ENCODE peak calls at places on chromosomes 13 and 19, in six cellular contexts. B is PC-3, U is mesendoderm, E is PC-9, S is fibroblast of lung, M is GM23248. Y is an unnamed sample. For H3K79me2, the result is how much of the 10 kb centered on the place peaks cover.

GRCh38 chr13:49410006-49410405 is 33.9 kb downstream of the CAB39L start:
- DNase-seq in U (no peak), M (no peak), B (no peak), E (no peak), S (peak), Y (no peak)

GRCh38 chr19:18233224-18233825 is 7.1 kb upstream of the PDE4C start:
- DNase-seq in S (peak), M (peak), E (peak), B (peak), U (no peak), Y (peak)

GRCh38 chr19:4909897-4910593 is 744 bp downstream of the UHRF1 start:
- DNase-seq in U (peak), S (peak), E (peak), B (peak), M (peak), Y (peak)

GRCh38 chr19:19615086-19615485 is 3.4 kb downstream of the PBX4 start:
- DNase-seq in M (peak), E (peak), U (no peak), S (no peak), B (peak), Y (peak)

GRCh38 chr19:50501568-50502475 is 9.2 kb downstream of the JOSD2 start:
- DNase-seq in B (no peak), E (no peak), M (no peak), U (no peak), S (no peak), Y (no peak)

GRCh38 chr13:91058066-91058465 is 289.4 kb upstream of the MIR17HG start:
- DNase-seq in B (peak), U (peak), E (no peak), M (no peak), S (peak), Y (no peak)

GRCh38 chr13:90519157-90519556 is 828.3 kb upstream of the MIR17HG start:
- DNase-seq in U (no peak), E (no peak), S (no peak), M (no peak), B (no peak), Y (no peak)

GRCh38 chr13:95176611-95177259 is 124.5 kb downstream of the ABCC4 start:
- DNase-seq in U (no peak), E (no peak), B (no peak), M (no peak), S (no peak), Y (no peak)

GRCh38 chr19:50478901-50479715 is 2.5 kb upstream of the GARIN5A start:
- DNase-seq in U (peak), B (peak), M (peak), E (no peak), S (peak), Y (peak)

GRCh38 chr13:32838985-32839384 is 177.2 kb upstream of the KL start:
- DNase-seq in U (no peak), S (peak), M (no peak), B (peak), E (peak), Y (no peak)

GRCh38 chr19:13212759-13213330 is 62.6 kb downstream of the IER2 start:
- DNase-seq in U (peak), M (peak), B (peak), S (peak), E (peak), Y (peak)

GRCh38 chr19:4913996-4914735 is 4.9 kb downstream of the UHRF1 start:
- DNase-seq in U (peak), B (peak), E (peak), M (peak), S (peak), Y (peak)

GRCh38 chr13:43269037-43269476 is 245.7 kb downstream of the DNAJC15 start:
- DNase-seq in S (peak), B (peak), M (peak), E (peak), U (no peak), Y (peak)

GRCh38 chr13:43516401-43516826 is 270.4 kb downstream of the ENOX1 start:
- DNase-seq in U (no peak), M (peak), S (peak), E (no peak), B (no peak), Y (no peak)

GRCh38 chr19:50962245-50962644 is 7.1 kb downstream of the KLK6 start:
- DNase-seq in B (no peak), S (no peak), E (no peak), M (no peak), U (no peak), Y (no peak)

GRCh38 chr13:103289661-103290060 is 223.4 kb upstream of the SLC10A2 start:
- DNase-seq in B (no peak), M (no peak), E (no peak), S (peak), U (no peak), Y (no peak)

GRCh38 chr19:5927439-5927821 is 13.4 kb downstream of the CAPS start:
- DNase-seq in E (no peak), U (no peak), M (peak), S (no peak), B (no peak), Y (peak)

GRCh38 chr13:111176421-111176820 is 61.3 kb downstream of the ARHGEF7 start:
- DNase-seq in S (no peak), M (no peak), E (peak), B (no peak), U (no peak), Y (no peak)

GRCh38 chr13:113126265-113127150 is 3.9 kb downstream of the F10 start:
- DNase-seq in S (no peak), E (no peak), B (no peak), U (no peak), M (no peak), Y (peak)

GRCh38 chr13:104608280-104608679 is 1542.1 kb upstream of the SLC10A2 start:
- DNase-seq in B (no peak), U (peak), E (no peak), M (no peak), S (no peak), Y (no peak)

GRCh38 chr19:498591-498950 is 2.3 kb downstream of the MADCAM1 start:
- DNase-seq in U (no peak), E (no peak), M (no peak), S (no peak), B (no peak), Y (no peak)

GRCh38 chr13:45702088-45702487 is at the start of gene CBY2:
- DNase-seq in M (no peak), U (no peak), S (no peak), B (no peak), E (no peak), Y (no peak)

GRCh38 chr13:28059214-28059613 is 41.2 kb downstream of the FLT3 start:
- DNase-seq in S (peak), E (no peak), U (peak), M (peak), B (peak), Y (no peak)

GRCh38 chr19:6041991-6042421 is 64.1 kb upstream of the RANBP3 start:
- DNase-seq in U (no peak), S (no peak), E (no peak), B (no peak), M (no peak), Y (no peak)

GRCh38 chr19:42628411-42629135 is 33.8 kb upstream of the CEACAM8 start:
- DNase-seq in M (peak), U (no peak), E (no peak), B (peak), S (no peak), Y (no peak)

GRCh38 chr13:27728271-27728670 is 64.0 kb upstream of the GSX1 start:
- DNase-seq in E (no peak), M (no peak), B (peak), S (no peak), U (peak), Y (no peak)

GRCh38 chr19:771332-771785 is 20.4 kb downstream of the MISP start:
- DNase-seq in B (peak), U (peak), E (no peak), M (peak), S (peak), Y (peak)

GRCh38 chr13:26557393-26558073 is at the start of gene WASF3:
- DNase-seq in E (peak), B (peak), S (peak), U (peak), M (peak), Y (peak)

GRCh38 chr19:33606556-33606955 is 15.2 kb upstream of the CHST8 start:
- DNase-seq in M (no peak), S (no peak), U (no peak), E (no peak), B (no peak), Y (no peak)

GRCh38 chr13:67119481-67119883 is 110.7 kb downstream of the PCDH9 start:
- DNase-seq in S (peak), B (peak), M (peak), U (no peak), E (peak), Y (peak)

GRCh38 chr19:6551607-6552450 is 21.0 kb downstream of the TNFSF9 start:
- DNase-seq in B (no peak), U (peak), E (no peak), S (no peak), M (peak), Y (peak)

GRCh38 chr19:42466521-42467436 is 24.0 kb upstream of the CXCL17 start:
- DNase-seq in B (no peak), E (no peak), M (peak), U (no peak), S (no peak), Y (peak)

DNA sequence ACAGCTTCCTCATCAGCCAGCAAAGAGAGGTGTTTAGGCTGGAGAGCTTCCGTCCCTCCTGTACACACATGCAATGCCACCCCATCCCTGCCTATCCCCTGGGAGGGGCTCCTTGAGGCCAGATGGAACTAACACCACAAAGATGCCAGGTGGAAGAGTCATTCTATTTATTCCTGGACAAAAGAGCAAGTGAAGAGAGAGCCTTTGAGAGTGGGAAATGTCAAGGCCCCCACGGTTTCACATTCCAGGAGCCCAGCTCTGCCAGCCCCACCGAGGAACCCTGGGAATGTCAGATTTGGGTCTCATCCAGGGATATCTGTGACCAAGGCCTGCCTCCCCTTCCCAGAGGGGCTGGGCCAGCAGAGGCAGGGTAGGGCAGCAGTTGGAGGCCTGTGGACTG is 30.8 kb upstream of the IGFL1 start:
- DNase-seq in U (no peak), B (no peak), S (no peak), E (peak), M (no peak), Y (no peak)
- H3K4me2 ChIP-seq in U (no peak), B (no peak), S (no peak), E (peak), M (no peak), Y (no peak)

GRCh38 chr13:24500977-24501376 is 11.6 kb downstream of the PARP4 start:
- DNase-seq in S (peak), U (no peak), E (no peak), M (peak), B (peak), Y (peak)
- H3K79me2 ChIP-seq in S (under half), U (under half), E (half or more), M (under half), B (under half), Y (under half)

GRCh38 chr19:17128820-17129219 is 53.2 kb downstream of the MYO9B start:
- DNase-seq in E (no peak), M (no peak), U (no peak), B (no peak), S (no peak), Y (no peak)

GRCh38 chr19:17128403-17128802 is 52.8 kb downstream of the MYO9B start:
- DNase-seq in S (no peak), U (no peak), M (no peak), E (no peak), B (no peak), Y (no peak)

GRCh38 chr19:17129377-17129776 is 53.8 kb downstream of the MYO9B start:
- DNase-seq in B (no peak), S (no peak), M (no peak), E (no peak), U (no peak), Y (peak)

GRCh38 chr19:17125728-17126677 is 50.4 kb downstream of the MYO9B start:
- DNase-seq in M (peak), U (no peak), B (no peak), E (no peak), S (peak), Y (peak)

DNA sequence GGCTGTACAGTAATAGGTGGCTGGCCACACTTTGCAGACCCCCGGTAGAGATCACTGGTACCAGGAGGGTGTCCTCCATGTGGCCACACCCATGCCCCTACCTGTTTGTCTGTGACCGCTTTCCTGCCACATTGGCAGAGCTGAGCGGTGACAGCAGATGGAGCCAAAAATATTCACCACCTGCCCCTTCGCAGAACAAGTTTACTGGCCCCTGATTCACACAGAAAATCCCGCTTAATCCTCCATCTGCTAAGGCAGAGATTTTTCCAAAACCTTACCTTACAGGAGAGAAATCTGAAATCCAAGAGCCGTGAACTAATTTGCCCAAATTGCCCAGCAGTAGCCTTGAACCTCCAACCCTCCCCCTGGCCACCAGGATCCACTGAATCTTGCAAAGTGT is 52.1 kb downstream of the MYO9B start:
- DNase-seq in B (no peak), M (no peak), U (no peak), E (no peak), S (no peak), Y (no peak)
- H3K27ac ChIP-seq in B (no peak), M (no peak), U (no peak), E (no peak), S (no peak), Y (no peak)

GRCh38 chr19:2315818-2316353 is 7.9 kb upstream of the LINGO3 start:
- DNase-seq in M (peak), S (peak), U (peak), E (no peak), B (peak), Y (peak)
- H3K4me2 ChIP-seq in M (no peak), S (no peak), U (no peak), E (no peak), B (no peak), Y (peak)

Y was measured in osteoblast.